ENCODE peak calls at places on chromosomes 11 and 22, in ten cellular contexts. E, L, U, Y, A, T, Q, W, D and P are unnamed samples.

GRCh38 chr11:78138281-78138680 is 1.1 kb downstream of the ALG8 start:
- DNase-seq in E (no peak), L (no peak), U (no peak), Y (no peak), A (no peak), T (no peak), Q (no peak), W (no peak), D (no peak), P (no peak)

GRCh38 chr11:59336176-59336575 is 22.5 kb upstream of the OR5AN1 start:
- DNase-seq in E (no peak), L (no peak), U (no peak), Y (no peak), A (no peak), T (no peak), Q (no peak), W (no peak), D (no peak), P (no peak)

GRCh38 chr11:94769897-94770296 is 1.7 kb downstream of the AMOTL1 start:
- DNase-seq in E (no peak), L (no peak), U (no peak), Y (no peak), A (no peak), T (no peak), Q (no peak), W (no peak), D (no peak), P (no peak)

GRCh38 chr11:108938604-108939003 is 273.7 kb downstream of the DDX10 start:
- DNase-seq in E (no peak), L (no peak), U (no peak), Y (no peak), A (no peak), T (peak; percentile 37), Q (no peak), W (no peak), D (no peak), P (peak; percentile 11)

GRCh38 chr22:35910926-35911325 is 117.7 kb downstream of the RBFOX2 start:
- DNase-seq in E (no peak), L (no peak), U (no peak), Y (no peak), A (no peak), T (no peak), Q (no peak), W (no peak), D (no peak), P (no peak)

GRCh38 chr11:69018924-69019323 is 5.9 kb upstream of the MRGPRF start:
- DNase-seq in E (no peak), L (no peak), U (no peak), Y (no peak), A (no peak), T (peak; percentile 77), Q (peak; percentile 8), W (peak; percentile 34), D (no peak), P (no peak)

GRCh38 chr11:45266693-45267451 is 19.3 kb downstream of the SYT13 start:
- DNase-seq in E (no peak), L (peak; percentile 94), U (no peak), Y (no peak), A (no peak), T (no peak), Q (no peak), W (no peak), D (peak; percentile 4), P (no peak)

GRCh38 chr11:93567406-93567819 is 24.2 kb upstream of the SMCO4 start:
- DNase-seq in E (peak; percentile 11), L (peak; percentile 53), U (peak; percentile 17), Y (peak; percentile 90), A (no peak), T (peak; percentile 6), Q (peak; percentile 24), W (no peak), D (no peak), P (peak; percentile 64)

GRCh38 chr22:37273126-37273845 is 9.0 kb upstream of the CYTH4 start:
- DNase-seq in E (no peak), L (no peak), U (peak; percentile 42), Y (no peak), A (no peak), T (peak; percentile 78), Q (no peak), W (no peak), D (no peak), P (no peak)

GRCh38 chr22:19962246-19962908 is 20.8 kb upstream of the TXNRD2 start:
- DNase-seq in E (no peak), L (peak; percentile 91), U (peak; percentile 62), Y (peak; percentile 90), A (peak; percentile 52), T (peak; percentile 74), Q (peak; percentile 86), W (no peak), D (peak; percentile 59), P (peak; percentile 85)

GRCh38 chr11:130161441-130161840 is 1.9 kb downstream of the ST14 start:
- DNase-seq in E (no peak), L (no peak), U (no peak), Y (no peak), A (no peak), T (no peak), Q (no peak), W (no peak), D (no peak), P (no peak)

GRCh38 chr11:122159861-122160260 is 43.8 kb upstream of the BLID start:
- DNase-seq in E (no peak), L (no peak), U (no peak), Y (no peak), A (no peak), T (no peak), Q (no peak), W (no peak), D (no peak), P (no peak)

GRCh38 chr11:115081972-115082371 is 403.6 kb downstream of the NXPE2 start:
- DNase-seq in E (no peak), L (no peak), U (no peak), Y (no peak), A (no peak), T (no peak), Q (no peak), W (no peak), D (no peak), P (no peak)

GRCh38 chr11:8512547-8512946 is 81.5 kb downstream of the STK33 start:
- DNase-seq in E (no peak), L (no peak), U (no peak), Y (no peak), A (no peak), T (no peak), Q (no peak), W (no peak), D (no peak), P (no peak)

GRCh38 chr22:37455896-37456295 is 28.6 kb upstream of the ELFN2 start:
- DNase-seq in E (no peak), L (no peak), U (no peak), Y (no peak), A (no peak), T (no peak), Q (no peak), W (no peak), D (no peak), P (no peak)

GRCh38 chr22:43042101-43042780 is 27.3 kb upstream of the PACSIN2 start:
- DNase-seq in E (no peak), L (no peak), U (peak; percentile 4), Y (no peak), A (no peak), T (no peak), Q (no peak), W (no peak), D (no peak), P (no peak)

GRCh38 chr11:84922212-84922805 is 704.8 kb downstream of the DLG2 start:
- DNase-seq in E (no peak), L (no peak), U (no peak), Y (no peak), A (no peak), T (no peak), Q (no peak), W (no peak), D (no peak), P (no peak)

GRCh38 chr22:20299736-20300136 is 20.1 kb downstream of the DGCR6L start:
- DNase-seq in E (no peak), L (no peak), U (no peak), Y (peak; percentile 60), A (no peak), T (peak; percentile 23), Q (no peak), W (no peak), D (peak; percentile 19), P (no peak)

GRCh38 chr22:23693979-23694680 is 3.3 kb downstream of the RGL4 start:
- DNase-seq in E (no peak), L (no peak), U (no peak), Y (no peak), A (no peak), T (no peak), Q (no peak), W (no peak), D (no peak), P (no peak)

GRCh38 chr22:43861529-43861928 is 784 bp downstream of the SULT4A1 start:
- DNase-seq in E (no peak), L (no peak), U (no peak), Y (no peak), A (no peak), T (peak; percentile 19), Q (no peak), W (no peak), D (no peak), P (no peak)

GRCh38 chr22:44975444-44976262 is 34.2 kb downstream of the PHF21B start:
- DNase-seq in E (peak; percentile 23), L (peak; percentile 89), U (peak; percentile 61), Y (peak; percentile 76), A (peak; percentile 34), T (peak; percentile 80), Q (peak; percentile 62), W (peak; percentile 9), D (peak; percentile 70), P (peak; percentile 63)

GRCh38 chr11:118911113-118911879 is 14.4 kb downstream of the BCL9L start:
- DNase-seq in E (no peak), L (peak; percentile 59), U (peak; percentile 48), Y (no peak), A (peak; percentile 66), T (peak; percentile 46), Q (no peak), W (no peak), D (no peak), P (no peak)

GRCh38 chr11:63489879-63490278 is 1.1 kb downstream of the PLAAT5 start:
- DNase-seq in E (no peak), L (no peak), U (peak; percentile 44), Y (no peak), A (no peak), T (peak; percentile 26), Q (no peak), W (no peak), D (no peak), P (no peak)

GRCh38 chr22:25148149-25148691 is 51.4 kb upstream of the CRYBB3 start:
- DNase-seq in E (no peak), L (peak; percentile 80), U (no peak), Y (peak; percentile 66), A (no peak), T (no peak), Q (no peak), W (no peak), D (no peak), P (no peak)

GRCh38 chr11:71214553-71215371 is 37.6 kb downstream of the SHANK2 start:
- DNase-seq in E (no peak), L (no peak), U (no peak), Y (no peak), A (no peak), T (no peak), Q (no peak), W (no peak), D (no peak), P (no peak)

GRCh38 chr11:107769189-107769588 is 57.3 kb upstream of the SLN start:
- DNase-seq in E (no peak), L (no peak), U (peak; percentile 72), Y (no peak), A (no peak), T (peak; percentile 74), Q (no peak), W (peak; percentile 36), D (peak; percentile 38), P (no peak)

GRCh38 chr11:3929689-3930088 is 74.2 kb downstream of the STIM1 start:
- DNase-seq in E (no peak), L (no peak), U (no peak), Y (no peak), A (no peak), T (no peak), Q (no peak), W (no peak), D (no peak), P (no peak)

GRCh38 chr22:34324763-34325162 is 404.5 kb upstream of the LARGE1 start:
- DNase-seq in E (no peak), L (no peak), U (no peak), Y (no peak), A (no peak), T (no peak), Q (no peak), W (no peak), D (no peak), P (no peak)